ENCODE peak calls at places on chromosomes 11 and 22, in seven cellular contexts. F is body of pancreas, L is HCT116, A is cardiac fibroblast, H is WERI-Rb-1, X is suprapubic skin, N is OCI-LY7. T is an unnamed sample.

GRCh38 chr11:17479284-17480214 is 2.9 kb upstream of the ABCC8 start:
- DNase-seq in F (peak; percentile 33), L (peak; percentile 49), A (peak; percentile 15), H (peak; percentile 82), X (no peak), N (no peak), T (peak; percentile 85)

GRCh38 chr11:69089258-69089657 is 40.5 kb downstream of the TPCN2 start:
- DNase-seq in F (peak; percentile 83), L (no peak), A (peak; percentile 83), H (peak; percentile 44), X (no peak), N (no peak), T (no peak)

GRCh38 chr22:39349967-39350802 is at the start of gene SYNGR1:
- DNase-seq in F (peak; percentile 15), L (no peak), A (no peak), H (no peak), X (no peak), N (peak; percentile 18), T (peak; percentile 77)

GRCh38 chr22:45259754-45260394 is 19.2 kb upstream of the KIAA0930 start:
- DNase-seq in F (no peak), L (no peak), A (no peak), H (no peak), X (no peak), N (no peak), T (no peak)

GRCh38 chr22:31520036-31520435 is 23.7 kb downstream of the SFI1 start:
- DNase-seq in F (no peak), L (no peak), A (no peak), H (no peak), X (no peak), N (no peak), T (no peak)

GRCh38 chr11:111718436-111719325 is 47.5 kb downstream of the PPP2R1B start:
- DNase-seq in F (peak; percentile 58), L (no peak), A (peak; percentile 73), H (no peak), X (no peak), N (no peak), T (peak; percentile 27)

GRCh38 chr11:61910473-61911123 is 6.8 kb downstream of the RAB3IL1 start:
- DNase-seq in F (no peak), L (no peak), A (no peak), H (no peak), X (peak; percentile 61), N (no peak), T (no peak)

GRCh38 chr22:28129319-28129962 is 210.4 kb upstream of the PITPNB start:
- DNase-seq in F (no peak), L (no peak), A (peak; percentile 34), H (no peak), X (no peak), N (no peak), T (no peak)

GRCh38 chr11:37512156-37512780 is 914.2 kb upstream of the RAG2 start:
- DNase-seq in F (no peak), L (no peak), A (peak; percentile 9), H (peak; percentile 9), X (no peak), N (no peak), T (no peak)

GRCh38 chr11:83042966-83043711 is 28.6 kb downstream of the RAB30 start:
- DNase-seq in F (no peak), L (no peak), A (no peak), H (peak; percentile 16), X (no peak), N (no peak), T (no peak)

GRCh38 chr22:23509571-23510302 is 70.4 kb downstream of the IGLL1 start:
- DNase-seq in F (no peak), L (no peak), A (peak; percentile 53), H (no peak), X (no peak), N (no peak), T (no peak)

GRCh38 chr11:119540370-119541125 is 117.6 kb upstream of the THY1 start:
- DNase-seq in F (no peak), L (no peak), A (no peak), H (no peak), X (peak; percentile 39), N (no peak), T (no peak)

GRCh38 chr11:132898021-132898420 is 634.3 kb downstream of the OPCML start:
- DNase-seq in F (no peak), L (no peak), A (peak; percentile 55), H (no peak), X (no peak), N (no peak), T (no peak)

GRCh38 chr11:120564573-120565301 is 53.2 kb downstream of the GRIK4 start:
- DNase-seq in F (peak; percentile 13), L (no peak), A (peak; percentile 45), H (peak; percentile 86), X (no peak), N (no peak), T (peak; percentile 74)

GRCh38 chr22:21067075-21067900 is 21.5 kb downstream of the LRRC74B start:
- DNase-seq in F (no peak), L (no peak), A (no peak), H (no peak), X (no peak), N (no peak), T (no peak)

GRCh38 chr11:65559535-65559934 is 1.4 kb upstream of the LTBP3 start:
- DNase-seq in F (no peak), L (no peak), A (no peak), H (no peak), X (no peak), N (no peak), T (no peak)
- TF ChIP-seq CTCF in F (no peak), L (no peak), A (no peak), H (no peak), X (no peak), N (no peak), T (no peak)

GRCh38 chr11:15280393-15280792 is 165.7 kb downstream of the INSC start:
- DNase-seq in F (no peak), L (no peak), A (no peak), H (no peak), X (no peak), N (no peak), T (no peak)

GRCh38 chr11:15275141-15275540 is 160.4 kb downstream of the INSC start:
- DNase-seq in F (no peak), L (no peak), A (no peak), H (no peak), X (no peak), N (no peak), T (peak; percentile 15)

GRCh38 chr11:15278129-15278528 is 163.4 kb downstream of the INSC start:
- DNase-seq in F (no peak), L (no peak), A (peak; percentile 30), H (no peak), X (no peak), N (no peak), T (no peak)

DNA sequence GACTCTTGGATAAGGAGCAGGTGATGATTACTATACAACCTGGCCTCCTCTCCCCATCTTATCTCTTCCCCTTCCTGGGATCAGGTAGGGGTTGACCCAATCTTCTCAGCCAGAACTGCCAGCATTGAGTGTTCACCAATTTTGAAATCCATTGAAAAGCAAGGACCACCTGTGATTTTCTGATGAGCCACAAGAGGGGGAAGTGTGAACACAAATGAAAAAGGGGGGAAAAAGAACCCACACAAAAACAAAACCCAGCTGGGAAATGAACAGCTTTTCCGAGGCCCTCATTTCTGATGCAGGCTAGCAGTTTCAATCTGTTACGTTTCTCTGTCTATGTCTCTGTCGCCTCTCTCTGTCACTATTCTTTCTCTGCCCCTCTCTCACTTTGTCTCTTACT is 161.9 kb downstream of the INSC start:
- DNase-seq in F (no peak), L (peak; percentile 4), A (peak; percentile 10), H (peak; percentile 25), X (no peak), N (no peak), T (peak; percentile 61)
- TF ChIP-seq CTCF in F (no peak), L (peak; percentile 50), A (peak; percentile 20), H (peak; percentile 46), X (no peak), N (peak; percentile 52), T (peak; percentile 67)

GRCh38 chr22:43922123-43922522 is 1.5 kb upstream of the PNPLA3 start:
- DNase-seq in F (no peak), L (no peak), A (no peak), H (no peak), X (no peak), N (no peak), T (peak; percentile 24)
- TF ChIP-seq CTCF in F (no peak), L (peak; percentile 43), A (no peak), H (peak; percentile 52), X (no peak), N (peak; percentile 16), T (peak; percentile 36)

DNA sequence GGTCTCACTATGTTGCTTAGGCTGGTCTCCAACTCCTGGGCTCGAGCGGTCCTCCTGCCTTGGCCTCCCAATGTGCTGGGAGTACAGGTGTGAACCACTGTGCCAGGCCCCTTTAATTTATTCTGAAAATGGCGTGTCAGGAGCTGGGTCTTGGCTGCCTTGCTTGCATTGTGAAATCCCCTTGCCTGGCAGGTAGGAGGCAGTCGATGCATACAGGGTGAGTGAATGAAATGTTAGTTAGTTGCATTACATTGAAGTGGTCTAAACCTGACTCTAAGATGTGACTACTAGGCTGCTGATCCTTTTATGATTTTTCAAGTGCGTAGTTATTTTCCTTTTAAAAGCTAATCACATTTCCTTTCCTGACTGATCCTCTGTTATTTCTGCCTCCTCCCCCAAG is 42.9 kb downstream of the PARVB start:
- DNase-seq in F (no peak), L (no peak), A (no peak), H (no peak), X (no peak), N (no peak), T (no peak)
- TF ChIP-seq CTCF in F (no peak), L (no peak), A (no peak), H (peak; percentile 9), X (no peak), N (peak; percentile 52), T (peak; percentile 18)

T was measured in neural progenitor cell.